ENCODE peak calls at places on chromosomes 7 and 10, in five cellular contexts. C is fibroblast of pulmonary artery; N is CD8-positive, alpha-beta T cell; K is heart left ventricle; O is left ventricle myocardium inferior. U is an unnamed sample.

GRCh38 chr10:3265081-3265480 is 92.5 kb upstream of the PITRM1 start:
- DNase-seq in C (no peak), N (no peak), K (no peak), O (no peak), U (no peak)

GRCh38 chr7:48505061-48505460 is 333.8 kb downstream of the ABCA13 start:
- DNase-seq in C (no peak), N (no peak), K (no peak), O (no peak), U (no peak)

GRCh38 chr10:100970914-100971811 is 1.9 kb downstream of the SEMA4G start:
- DNase-seq in C (no peak), N (no peak), K (no peak), O (no peak), U (no peak)

GRCh38 chr7:69803699-69804516 is 205.6 kb downstream of the AUTS2 start:
- DNase-seq in C (no peak), N (no peak), K (no peak), O (no peak), U (no peak)

GRCh38 chr10:62853710-62854109 is 37.5 kb upstream of the EGR2 start:
- DNase-seq in C (no peak), N (peak), K (no peak), O (no peak), U (no peak)

GRCh38 chr7:115124409-115124939 is 202.6 kb downstream of the MDFIC start:
- DNase-seq in C (peak), N (no peak), K (peak), O (no peak), U (no peak)

GRCh38 chr10:68208424-68209042 is 23.4 kb downstream of the ATOH7 start:
- DNase-seq in C (peak), N (no peak), K (no peak), O (no peak), U (no peak)

GRCh38 chr10:22086730-22087364 is 83.3 kb upstream of the DNAJC1 start:
- DNase-seq in C (peak), N (no peak), K (peak), O (peak), U (peak)

GRCh38 chr10:130335336-130335735 is 199.1 kb downstream of the GLRX3 start:
- DNase-seq in C (no peak), N (no peak), K (no peak), O (no peak), U (no peak)

GRCh38 chr7:73802459-73802858 is 28.3 kb upstream of the CLDN4 start:
- DNase-seq in C (no peak), N (no peak), K (no peak), O (no peak), U (no peak)

DNA sequence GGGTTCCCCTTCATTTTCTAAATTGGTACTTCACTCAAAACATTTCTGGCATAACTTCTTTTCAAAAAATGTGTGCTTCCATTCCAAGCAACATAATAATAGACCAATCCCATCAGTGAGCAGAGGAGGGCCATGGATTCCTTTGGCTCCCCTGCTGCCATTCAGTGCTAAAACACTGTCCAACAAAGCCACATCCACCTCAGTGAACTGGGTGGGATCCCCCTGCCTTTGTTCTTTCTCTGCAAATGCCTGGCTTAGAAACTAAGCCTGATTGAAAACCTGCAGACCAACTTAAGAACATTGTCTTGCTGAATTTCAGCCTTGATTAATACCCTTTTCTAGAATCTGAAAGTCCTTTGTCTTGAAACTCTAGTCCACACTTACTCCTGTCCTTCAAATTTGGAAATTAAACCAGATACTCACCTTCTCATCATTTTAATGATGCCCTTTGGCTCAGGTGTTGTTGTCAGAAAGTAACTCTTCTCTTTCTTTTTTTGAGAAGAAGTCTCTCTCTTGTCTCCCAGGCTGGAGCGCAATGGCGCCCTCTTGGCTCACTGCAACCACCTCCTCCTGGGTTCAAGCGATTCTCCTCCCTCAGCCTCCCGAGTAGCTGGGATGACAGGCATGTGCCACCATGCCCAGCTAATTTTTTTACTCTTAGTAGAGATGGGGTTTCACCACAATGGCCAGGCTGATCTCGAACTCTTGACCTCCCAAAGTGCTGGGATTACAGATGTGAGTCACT is 132.3 kb downstream of the PLXNA4 start:
- DNase-seq in C (no peak), N (no peak), K (no peak), O (no peak), U (no peak)
- TF ChIP-seq CTCF in C (no peak), N (no peak), K (no peak), O (no peak), U (no peak)

GRCh38 chr10:94279835-94280709 is 82.7 kb downstream of the NOC3L start:
- DNase-seq in C (peak), N (peak), K (peak), O (peak), U (no peak)

GRCh38 chr10:94276140-94276539 is 86.6 kb downstream of the NOC3L start:
- DNase-seq in C (no peak), N (no peak), K (no peak), O (no peak), U (no peak)

GRCh38 chr10:94268652-94269051 is 94.1 kb downstream of the NOC3L start:
- DNase-seq in C (no peak), N (no peak), K (no peak), O (no peak), U (no peak)

GRCh38 chr10:94277450-94277849 is 85.3 kb downstream of the NOC3L start:
- DNase-seq in C (no peak), N (no peak), K (no peak), O (no peak), U (no peak)

GRCh38 chr10:94274142-94274787 is 88.5 kb downstream of the NOC3L start:
- DNase-seq in C (peak), N (no peak), K (peak), O (peak), U (no peak)
- H3K4me3 ChIP-seq in C (no peak), N (no peak), K (no peak), O (no peak), U (no peak)

GRCh38 chr7:46494441-46494840 is 573.4 kb upstream of the IGFBP3 start:
- DNase-seq in C (no peak), N (no peak), K (no peak), O (no peak), U (no peak)

GRCh38 chr7:46492460-46492859 is 571.4 kb upstream of the IGFBP3 start:
- DNase-seq in C (no peak), N (no peak), K (no peak), O (no peak), U (no peak)

GRCh38 chr7:46490406-46490805 is 569.3 kb upstream of the IGFBP3 start:
- DNase-seq in C (no peak), N (no peak), K (no peak), O (no peak), U (no peak)

GRCh38 chr7:46494026-46494425 is 573.0 kb upstream of the IGFBP3 start:
- DNase-seq in C (no peak), N (no peak), K (no peak), O (no peak), U (no peak)

GRCh38 chr7:46493196-46493595 is 572.1 kb upstream of the IGFBP3 start:
- DNase-seq in C (no peak), N (no peak), K (no peak), O (no peak), U (no peak)
- TF ChIP-seq CTCF in C (no peak), N (no peak), K (no peak), O (peak), U (no peak)

GRCh38 chr7:84336741-84337140 is 142.2 kb upstream of the SEMA3A start:
- DNase-seq in C (no peak), N (no peak), K (no peak), O (no peak), U (no peak)
- H3K4me3 ChIP-seq in C (no peak), N (no peak), K (no peak), O (no peak), U (no peak)

DNA sequence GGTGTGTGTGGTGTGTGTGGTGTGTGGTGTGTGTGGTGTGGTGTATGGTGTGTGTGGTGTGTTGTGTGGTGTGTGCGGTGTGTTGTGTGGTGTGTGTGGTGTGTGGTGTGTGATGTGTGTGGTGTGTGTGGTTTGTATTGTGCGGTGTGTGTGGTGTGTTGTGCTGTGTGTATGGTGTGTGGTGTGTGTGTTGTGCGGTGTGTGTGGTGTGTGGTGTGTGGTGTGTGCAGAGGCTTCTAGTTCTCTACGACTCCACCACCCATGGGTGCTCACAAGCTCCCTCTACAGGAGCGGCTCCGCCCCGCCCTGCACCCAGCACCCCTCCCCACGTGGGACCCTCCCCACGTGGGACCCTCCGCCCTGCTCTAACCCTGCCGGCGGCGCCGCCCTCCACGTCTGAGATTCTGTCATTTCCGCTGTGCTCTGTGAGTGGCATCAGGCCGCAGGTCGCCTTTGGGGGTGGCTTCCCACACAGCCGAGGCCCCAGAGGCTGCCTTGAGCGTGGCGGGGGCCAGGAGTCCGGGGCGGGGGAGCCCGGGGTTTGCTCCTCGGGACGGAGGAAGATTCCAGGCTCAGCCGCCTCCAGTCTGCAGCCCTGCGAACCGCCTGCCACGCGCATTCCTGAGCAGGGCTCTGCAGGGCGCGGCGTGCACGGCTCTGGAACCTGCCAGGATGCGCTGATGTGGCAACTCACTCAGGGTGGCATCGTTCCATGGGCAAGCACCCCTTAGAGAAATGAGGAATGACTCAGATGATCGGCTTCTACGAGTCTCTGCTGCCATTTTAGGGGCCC is 37.0 kb upstream of the DNAJB6 start:
- DNase-seq in C (no peak), N (no peak), K (no peak), O (no peak), U (peak)
- TF ChIP-seq CTCF in C (no peak), N (no peak), K (no peak), O (no peak), U (no peak)

GRCh38 chr10:86759073-86759672 is 2.8 kb downstream of the BMPR1A start:
- DNase-seq in C (no peak), N (no peak), K (no peak), O (no peak), U (no peak)

GRCh38 chr10:86757110-86757790 is 831 bp downstream of the BMPR1A start:
- DNase-seq in C (peak), N (no peak), K (peak), O (peak), U (no peak)

GRCh38 chr10:86756511-86757109 is at the start of gene BMPR1A:
- DNase-seq in C (peak), N (no peak), K (no peak), O (peak), U (peak)

GRCh38 chr10:86755740-86756510 is 494 bp upstream of the BMPR1A start:
- DNase-seq in C (peak), N (peak), K (peak), O (peak), U (peak)

DNA sequence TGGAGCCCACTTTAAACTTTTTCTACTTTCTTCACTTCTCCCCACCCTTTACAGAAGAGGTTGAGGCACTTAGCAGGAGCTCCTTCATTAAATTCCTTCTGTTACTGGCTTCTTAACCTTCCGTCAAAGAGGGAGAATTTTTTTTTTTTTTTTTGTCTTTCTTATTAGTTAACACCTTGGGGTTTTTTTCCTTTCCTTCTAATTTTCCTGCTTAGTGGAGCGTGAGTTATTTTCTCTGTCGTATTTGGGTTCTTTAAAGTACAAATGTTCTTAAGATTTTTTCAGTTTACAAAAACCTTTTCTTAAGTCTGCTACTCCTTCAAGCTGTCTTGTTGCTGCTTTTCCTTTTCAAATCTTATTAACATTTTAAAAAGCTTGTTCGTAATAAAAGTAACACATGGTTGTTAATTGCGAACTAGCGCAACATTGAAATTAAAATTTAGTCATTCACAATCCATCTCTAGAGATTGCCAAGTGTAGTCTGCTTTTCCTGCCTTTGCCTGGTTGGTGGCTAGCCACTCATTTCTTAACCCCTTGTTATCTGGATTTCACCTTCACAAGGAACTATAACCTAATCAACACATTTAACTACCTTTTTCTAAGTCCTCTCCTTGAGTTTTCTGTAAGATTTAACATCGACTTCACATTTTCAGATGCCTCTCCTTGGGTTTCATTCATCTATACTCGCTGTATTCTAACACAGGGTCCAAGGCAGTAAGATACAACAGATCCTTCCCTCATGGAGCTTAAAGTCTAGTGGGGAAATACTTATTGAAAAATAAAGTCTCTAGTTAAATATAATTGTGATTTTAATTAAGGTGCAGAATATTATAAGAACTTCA is 2.0 kb downstream of the BMPR1A start:
- DNase-seq in C (no peak), N (no peak), K (no peak), O (no peak), U (no peak)
- H3K4me3 ChIP-seq in C (peak), N (no peak), K (peak), O (peak), U (peak)

GRCh38 chr7:18706648-18707047 is 211.1 kb downstream of the HDAC9 start:
- DNase-seq in C (no peak), N (no peak), K (no peak), O (no peak), U (no peak)
- TF ChIP-seq CTCF in C (no peak), N (no peak), K (no peak), O (no peak), U (no peak)

DNA sequence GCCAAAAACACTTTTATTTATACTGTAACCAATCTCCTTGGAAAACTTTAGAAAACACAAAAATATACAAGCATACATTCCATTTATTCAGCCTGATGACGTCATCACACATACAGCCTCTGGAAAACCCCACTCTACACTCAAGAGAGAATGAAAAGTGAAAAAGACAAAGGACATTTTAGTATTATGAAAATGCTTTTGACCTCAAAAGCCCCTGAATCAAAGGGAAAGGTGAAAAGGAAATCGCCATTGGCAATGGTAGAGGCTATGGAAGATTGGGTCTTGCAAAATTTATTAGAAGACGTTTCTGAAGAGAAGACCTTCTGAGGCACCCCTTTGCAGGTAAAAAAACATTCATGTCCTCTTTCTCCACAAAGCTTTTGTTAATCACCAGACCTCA is 82.9 kb upstream of the STRIP2 start:
- DNase-seq in C (peak), N (no peak), K (no peak), O (no peak), U (no peak)
- H3K4me3 ChIP-seq in C (no peak), N (no peak), K (no peak), O (no peak), U (no peak)

DNA sequence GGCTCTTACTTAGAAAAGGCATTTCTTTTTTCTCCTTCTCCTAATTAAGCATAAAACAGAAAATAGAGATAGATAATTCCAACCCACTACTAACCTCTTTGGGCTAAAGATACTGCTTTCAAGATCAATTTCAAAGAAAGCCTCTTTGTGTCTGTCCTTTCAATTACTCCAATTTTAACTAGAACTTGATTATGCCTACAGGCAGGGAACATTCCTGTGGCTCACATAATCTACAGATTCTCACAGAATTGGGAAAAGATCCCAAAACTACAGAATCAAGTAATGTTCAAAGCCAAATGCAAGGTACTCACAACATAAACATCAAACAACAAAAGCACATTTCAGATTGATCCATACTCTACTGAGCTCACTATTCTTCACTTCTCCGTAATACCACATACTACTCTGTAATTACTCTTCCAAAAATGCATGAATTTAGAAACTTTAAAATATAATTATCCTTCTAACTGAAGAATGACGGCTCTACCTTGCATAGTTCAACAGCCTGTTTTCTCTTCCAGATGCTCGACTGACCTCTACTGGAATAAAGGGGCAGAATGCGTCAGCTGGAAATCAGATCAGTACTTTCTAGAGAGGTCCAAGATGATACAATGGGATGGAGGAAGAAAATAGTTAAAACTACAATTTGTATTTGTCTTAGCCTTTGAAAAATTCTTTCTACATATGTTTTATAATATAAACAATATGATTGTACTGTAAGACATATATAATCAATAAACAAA is 3.9 kb downstream of the MTERF1 start:
- DNase-seq in C (peak), N (no peak), K (no peak), O (no peak), U (no peak)
- TF ChIP-seq CTCF in C (peak), N (no peak), K (peak), O (peak), U (peak)

GRCh38 chr7:117759950-117760640 is 113.1 kb downstream of the CTTNBP2 start:
- DNase-seq in C (peak), N (no peak), K (no peak), O (no peak), U (no peak)

GRCh38 chr7:117751775-117752174 is 121.5 kb downstream of the CTTNBP2 start:
- DNase-seq in C (no peak), N (no peak), K (no peak), O (no peak), U (no peak)

GRCh38 chr7:117757440-117757839 is 115.8 kb downstream of the CTTNBP2 start:
- DNase-seq in C (no peak), N (no peak), K (no peak), O (no peak), U (no peak)

GRCh38 chr7:117755136-117755535 is 118.1 kb downstream of the CTTNBP2 start:
- DNase-seq in C (no peak), N (no peak), K (no peak), O (no peak), U (no peak)

GRCh38 chr7:117756586-117756985 is 116.7 kb downstream of the CTTNBP2 start:
- DNase-seq in C (no peak), N (no peak), K (no peak), O (no peak), U (no peak)
- H3K4me3 ChIP-seq in C (no peak), N (no peak), K (no peak), O (no peak), U (no peak)

U was measured in left lung.